ENCODE peak calls at places on chromosomes 4 and X, in ten cellular contexts. U is BJ, F is GM06990, D is HCT116, C is activated B cell treated with CpG ODN at 0.5 μM for 24 hours, T is HuH-7, M is GM19239, E is nephron progenitor cell, H is NCI-H1417, X is colonic mucosa. N is an unnamed sample.

GRCh38 chr4:137454767-137455166 is 77.5 kb downstream of the PCDH18 start:
- DNase-seq in H (no peak), T (no peak), D (no peak), M (no peak), F (no peak), U (no peak), C (no peak), E (no peak), X (no peak), N (no peak)

GRCh38 chr4:148776944-148777343 is 334.7 kb upstream of the NR3C2 start:
- DNase-seq in E (no peak), X (no peak), D (no peak), F (no peak), H (no peak), M (no peak), U (no peak), C (no peak), T (no peak), N (no peak)

GRCh38 chrX:114162068-114162735 is 421.7 kb upstream of the HTR2C start:
- DNase-seq in F (no peak), U (no peak), C (no peak), X (no peak), D (no peak), H (no peak), M (no peak), T (peak; percentile 3), E (peak; percentile 33), N (no peak)

GRCh38 chr4:186832906-186833305 is 109.2 kb upstream of the FAT1 start:
- DNase-seq in H (no peak), T (no peak), X (no peak), D (no peak), E (no peak), U (no peak), F (no peak), M (no peak), C (no peak), N (no peak)

GRCh38 chrX:53445977-53446376 is 11.8 kb upstream of the HSD17B10 start:
- DNase-seq in D (no peak), F (no peak), H (peak; percentile 20), C (no peak), U (no peak), E (peak; percentile 44), X (peak; percentile 52), M (no peak), T (peak; percentile 47), N (peak; percentile 25)

GRCh38 chr4:182680196-182680771 is 236.9 kb downstream of the DCTD start:
- DNase-seq in F (no peak), H (no peak), D (no peak), C (no peak), M (no peak), T (no peak), U (no peak), E (peak; percentile 7), X (no peak), N (no peak)

GRCh38 chr4:6594826-6595355 is 19.9 kb downstream of the MAN2B2 start:
- DNase-seq in D (no peak), U (no peak), C (no peak), T (no peak), H (no peak), F (no peak), M (no peak), X (no peak), E (no peak), N (no peak)

GRCh38 chr4:112416464-112416863 is 99.5 kb downstream of the NEUROG2 start:
- DNase-seq in X (no peak), E (no peak), T (no peak), F (no peak), C (no peak), D (no peak), U (no peak), M (no peak), H (no peak), N (no peak)

GRCh38 chr4:85587952-85588351 is 113.0 kb downstream of the ARHGAP24 start:
- DNase-seq in X (no peak), U (no peak), D (no peak), E (no peak), F (no peak), H (no peak), T (no peak), M (no peak), C (no peak), N (no peak)

GRCh38 chrX:13101439-13102139 is 57.2 kb upstream of the FAM9C start:
- DNase-seq in T (no peak), H (no peak), E (no peak), M (no peak), F (no peak), U (peak; percentile 77), D (peak; percentile 73), C (no peak), X (peak; percentile 83), N (peak; percentile 66)

GRCh38 chr4:151324124-151324448 is 1.3 kb downstream of the SH3D19 start:
- DNase-seq in C (no peak), H (no peak), T (no peak), F (no peak), X (no peak), M (no peak), E (no peak), U (no peak), D (no peak), N (no peak)

N was measured in gastrocnemius medialis.